ENCODE peak calls at places on chromosome 13, in nine cellular contexts. One of them, this sample, is unnamed.

GRCh38 chr13:43766766-43767165 is 20.0 kb downstream of the ENOX1 start:
- DNase-seq in AG04450: no peak
- DNase-seq in fibroblast of lung: no peak
- DNase-seq in right lobe of liver: no peak
- DNase-seq in ovary: peak
- DNase-seq in WERI-Rb-1: no peak
- DNase-seq in PC-3: no peak
- DNase-seq in tibial nerve: no peak
- DNase-seq in neural progenitor cell: no peak
- DNase-seq in this sample: peak

GRCh38 chr13:78241278-78241919 is 322.8 kb upstream of the EDNRB start:
- DNase-seq in tibial nerve: no peak
- DNase-seq in ovary: no peak
- DNase-seq in PC-3: peak
- DNase-seq in right lobe of liver: peak
- DNase-seq in WERI-Rb-1: peak
- DNase-seq in neural progenitor cell: peak
- DNase-seq in fibroblast of lung: peak
- DNase-seq in AG04450: peak
- DNase-seq in this sample: no peak

GRCh38 chr13:24251525-24251924 is 57.9 kb upstream of the C1QTNF9 start:
- DNase-seq in WERI-Rb-1: no peak
- DNase-seq in PC-3: no peak
- DNase-seq in neural progenitor cell: no peak
- DNase-seq in fibroblast of lung: no peak
- DNase-seq in tibial nerve: no peak
- DNase-seq in AG04450: no peak
- DNase-seq in right lobe of liver: no peak
- DNase-seq in ovary: no peak
- DNase-seq in this sample: no peak

GRCh38 chr13:27168870-27169525 is 2.6 kb downstream of the USP12 start:
- DNase-seq in neural progenitor cell: no peak
- DNase-seq in PC-3: peak
- DNase-seq in right lobe of liver: no peak
- DNase-seq in AG04450: no peak
- DNase-seq in ovary: no peak
- DNase-seq in fibroblast of lung: peak
- DNase-seq in WERI-Rb-1: no peak
- DNase-seq in tibial nerve: no peak
- DNase-seq in this sample: no peak

GRCh38 chr13:49374585-49375290 is 69.1 kb downstream of the CAB39L start:
- DNase-seq in AG04450: peak
- DNase-seq in WERI-Rb-1: no peak
- DNase-seq in right lobe of liver: no peak
- DNase-seq in tibial nerve: no peak
- DNase-seq in neural progenitor cell: no peak
- DNase-seq in fibroblast of lung: peak
- DNase-seq in ovary: no peak
- DNase-seq in PC-3: peak
- DNase-seq in this sample: no peak

GRCh38 chr13:32984857-32985626 is 31.2 kb upstream of the KL start:
- DNase-seq in PC-3: peak
- DNase-seq in tibial nerve: no peak
- DNase-seq in right lobe of liver: no peak
- DNase-seq in WERI-Rb-1: no peak
- DNase-seq in ovary: no peak
- DNase-seq in AG04450: peak
- DNase-seq in neural progenitor cell: no peak
- DNase-seq in fibroblast of lung: peak
- DNase-seq in this sample: no peak

GRCh38 chr13:32443111-32443510 is 15.2 kb upstream of the N4BP2L1 start:
- DNase-seq in ovary: no peak
- DNase-seq in right lobe of liver: no peak
- DNase-seq in fibroblast of lung: no peak
- DNase-seq in PC-3: peak
- DNase-seq in AG04450: no peak
- DNase-seq in neural progenitor cell: no peak
- DNase-seq in WERI-Rb-1: peak
- DNase-seq in tibial nerve: no peak
- DNase-seq in this sample: no peak

GRCh38 chr13:32472194-32472621 is 44.3 kb upstream of the N4BP2L1 start:
- DNase-seq in tibial nerve: no peak
- DNase-seq in fibroblast of lung: no peak
- DNase-seq in neural progenitor cell: no peak
- DNase-seq in ovary: no peak
- DNase-seq in WERI-Rb-1: no peak
- DNase-seq in AG04450: no peak
- DNase-seq in PC-3: no peak
- DNase-seq in right lobe of liver: no peak
- DNase-seq in this sample: no peak

GRCh38 chr13:112634102-112634501 is 46.1 kb upstream of the TUBGCP3 start:
- DNase-seq in neural progenitor cell: no peak
- DNase-seq in tibial nerve: no peak
- DNase-seq in WERI-Rb-1: no peak
- DNase-seq in AG04450: no peak
- DNase-seq in right lobe of liver: no peak
- DNase-seq in ovary: no peak
- DNase-seq in PC-3: no peak
- DNase-seq in fibroblast of lung: no peak
- DNase-seq in this sample: no peak

GRCh38 chr13:98482476-98483444 is 94.1 kb downstream of the STK24 start:
- DNase-seq in right lobe of liver: peak
- DNase-seq in ovary: peak
- DNase-seq in PC-3: no peak
- DNase-seq in AG04450: no peak
- DNase-seq in WERI-Rb-1: peak
- DNase-seq in tibial nerve: peak
- DNase-seq in fibroblast of lung: peak
- DNase-seq in neural progenitor cell: peak
- DNase-seq in this sample: peak

GRCh38 chr13:44819245-44819644 is 170.0 kb downstream of the NUFIP1 start:
- DNase-seq in PC-3: peak
- DNase-seq in tibial nerve: no peak
- DNase-seq in AG04450: peak
- DNase-seq in fibroblast of lung: peak
- DNase-seq in WERI-Rb-1: no peak
- DNase-seq in neural progenitor cell: no peak
- DNase-seq in ovary: no peak
- DNase-seq in right lobe of liver: no peak
- DNase-seq in this sample: no peak

GRCh38 chr13:25042141-25042540 is 53.8 kb upstream of the PABPC3 start:
- DNase-seq in neural progenitor cell: no peak
- DNase-seq in ovary: no peak
- DNase-seq in WERI-Rb-1: no peak
- DNase-seq in PC-3: no peak
- DNase-seq in right lobe of liver: no peak
- DNase-seq in fibroblast of lung: no peak
- DNase-seq in tibial nerve: no peak
- DNase-seq in AG04450: no peak
- DNase-seq in this sample: no peak

GRCh38 chr13:113862766-113863510 is 938 bp downstream of the GAS6 start:
- DNase-seq in WERI-Rb-1: no peak
- DNase-seq in neural progenitor cell: peak
- DNase-seq in fibroblast of lung: peak
- DNase-seq in PC-3: no peak
- DNase-seq in tibial nerve: no peak
- DNase-seq in right lobe of liver: no peak
- DNase-seq in AG04450: no peak
- DNase-seq in ovary: peak
- DNase-seq in this sample: peak

GRCh38 chr13:30737511-30738342 is 2.4 kb downstream of the ALOX5AP start:
- DNase-seq in neural progenitor cell: no peak
- DNase-seq in fibroblast of lung: no peak
- DNase-seq in PC-3: no peak
- DNase-seq in tibial nerve: no peak
- DNase-seq in WERI-Rb-1: no peak
- DNase-seq in ovary: no peak
- DNase-seq in AG04450: no peak
- DNase-seq in right lobe of liver: no peak
- DNase-seq in this sample: no peak

GRCh38 chr13:30742896-30743295 is 7.6 kb downstream of the ALOX5AP start:
- DNase-seq in WERI-Rb-1: no peak
- DNase-seq in PC-3: no peak
- DNase-seq in right lobe of liver: no peak
- DNase-seq in fibroblast of lung: no peak
- DNase-seq in AG04450: no peak
- DNase-seq in ovary: no peak
- DNase-seq in neural progenitor cell: no peak
- DNase-seq in tibial nerve: no peak
- DNase-seq in this sample: no peak

GRCh38 chr13:30738946-30739528 is 3.7 kb downstream of the ALOX5AP start:
- DNase-seq in ovary: no peak
- DNase-seq in tibial nerve: no peak
- DNase-seq in neural progenitor cell: peak
- DNase-seq in right lobe of liver: no peak
- DNase-seq in WERI-Rb-1: no peak
- DNase-seq in AG04450: no peak
- DNase-seq in PC-3: no peak
- DNase-seq in fibroblast of lung: no peak
- DNase-seq in this sample: no peak

GRCh38 chr13:30738526-30738925 is 3.2 kb downstream of the ALOX5AP start:
- DNase-seq in PC-3: no peak
- DNase-seq in neural progenitor cell: peak
- DNase-seq in tibial nerve: no peak
- DNase-seq in fibroblast of lung: no peak
- DNase-seq in AG04450: no peak
- DNase-seq in WERI-Rb-1: no peak
- DNase-seq in right lobe of liver: no peak
- DNase-seq in ovary: no peak
- DNase-seq in this sample: no peak

GRCh38 chr13:30739646-30740642 is 4.6 kb downstream of the ALOX5AP start:
- DNase-seq in AG04450: peak
- DNase-seq in fibroblast of lung: peak
- DNase-seq in WERI-Rb-1: no peak
- DNase-seq in tibial nerve: no peak
- DNase-seq in neural progenitor cell: peak
- DNase-seq in ovary: no peak
- DNase-seq in right lobe of liver: no peak
- DNase-seq in PC-3: peak
- DNase-seq in this sample: no peak
- TF ChIP-seq CTCF in AG04450: no peak
- TF ChIP-seq CTCF in fibroblast of lung: no peak
- TF ChIP-seq CTCF in WERI-Rb-1: no peak
- TF ChIP-seq CTCF in tibial nerve: no peak
- TF ChIP-seq CTCF in neural progenitor cell: no peak
- TF ChIP-seq CTCF in ovary: no peak
- TF ChIP-seq CTCF in right lobe of liver: no peak
- TF ChIP-seq CTCF in PC-3: no peak
- TF ChIP-seq CTCF in this sample: no peak

DNA sequence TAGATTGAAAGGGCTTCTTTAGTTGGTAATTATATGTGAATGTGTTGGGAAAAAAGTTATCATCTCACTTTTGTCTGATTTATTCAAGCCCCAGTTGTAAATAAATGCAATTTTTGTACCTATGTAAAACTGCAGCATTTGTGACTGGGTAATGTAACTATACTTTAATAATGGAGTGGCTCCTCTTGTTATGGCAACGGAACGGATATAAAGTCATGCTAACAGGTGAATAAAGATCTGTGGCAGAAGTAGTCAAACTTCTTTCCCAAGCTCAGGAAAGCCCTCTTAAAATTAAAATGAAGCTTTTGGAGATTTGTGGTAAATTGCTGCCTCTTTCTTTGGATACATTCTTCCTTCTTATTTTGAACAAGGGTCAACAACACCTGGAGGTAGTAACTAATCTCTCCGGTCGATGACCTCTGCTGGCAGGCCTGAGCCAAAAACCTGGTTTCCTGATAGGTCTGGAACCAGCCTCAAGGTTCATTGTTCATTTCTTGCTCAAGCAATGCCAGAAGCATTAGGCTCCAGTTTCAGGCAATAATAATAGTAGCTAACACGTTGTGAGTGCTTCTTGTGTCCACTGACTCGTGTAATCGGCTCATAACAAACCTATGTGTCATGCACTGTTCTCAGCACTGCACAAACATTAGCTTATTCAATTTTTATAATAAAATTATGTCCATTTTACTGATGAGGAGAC is 313.4 kb upstream of the DACH1 start:
- DNase-seq in WERI-Rb-1: no peak
- DNase-seq in fibroblast of lung: peak
- DNase-seq in PC-3: peak
- DNase-seq in neural progenitor cell: peak
- DNase-seq in tibial nerve: no peak
- DNase-seq in ovary: no peak
- DNase-seq in AG04450: no peak
- DNase-seq in right lobe of liver: peak
- DNase-seq in this sample: no peak
- H3K27ac ChIP-seq in WERI-Rb-1: no peak
- H3K27ac ChIP-seq in fibroblast of lung: no peak
- H3K27ac ChIP-seq in PC-3: peak
- H3K27ac ChIP-seq in neural progenitor cell: no peak
- H3K27ac ChIP-seq in tibial nerve: no peak
- H3K27ac ChIP-seq in ovary: no peak
- H3K27ac ChIP-seq in AG04450: no peak
- H3K27ac ChIP-seq in right lobe of liver: no peak
- H3K27ac ChIP-seq in this sample: no peak

DNA sequence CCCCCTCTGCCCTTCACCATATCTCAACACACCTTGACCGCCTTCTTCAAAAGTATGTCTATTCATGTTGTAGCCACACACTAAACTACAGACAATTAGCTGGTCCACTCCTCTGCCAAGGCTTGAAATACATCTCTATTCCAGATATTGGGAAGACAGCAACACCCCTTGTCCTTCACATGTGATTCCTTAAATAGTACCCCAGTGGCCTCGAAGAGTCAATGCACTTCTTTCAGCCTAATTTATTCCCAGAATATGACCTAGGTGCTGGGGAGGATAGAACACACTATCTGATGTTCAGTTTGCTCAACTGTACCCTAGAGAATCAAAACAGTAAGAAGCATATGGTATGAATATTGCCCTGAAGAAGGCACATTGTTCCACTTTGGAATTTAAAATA is 82.4 kb upstream of the DACH1 start:
- DNase-seq in right lobe of liver: no peak
- DNase-seq in ovary: no peak
- DNase-seq in WERI-Rb-1: no peak
- DNase-seq in PC-3: no peak
- DNase-seq in AG04450: no peak
- DNase-seq in neural progenitor cell: no peak
- DNase-seq in tibial nerve: no peak
- DNase-seq in fibroblast of lung: no peak
- DNase-seq in this sample: no peak
- TF ChIP-seq CTCF in right lobe of liver: no peak
- TF ChIP-seq CTCF in ovary: no peak
- TF ChIP-seq CTCF in WERI-Rb-1: no peak
- TF ChIP-seq CTCF in PC-3: no peak
- TF ChIP-seq CTCF in AG04450: no peak
- TF ChIP-seq CTCF in neural progenitor cell: peak
- TF ChIP-seq CTCF in tibial nerve: no peak
- TF ChIP-seq CTCF in fibroblast of lung: no peak
- TF ChIP-seq CTCF in this sample: no peak

DNA sequence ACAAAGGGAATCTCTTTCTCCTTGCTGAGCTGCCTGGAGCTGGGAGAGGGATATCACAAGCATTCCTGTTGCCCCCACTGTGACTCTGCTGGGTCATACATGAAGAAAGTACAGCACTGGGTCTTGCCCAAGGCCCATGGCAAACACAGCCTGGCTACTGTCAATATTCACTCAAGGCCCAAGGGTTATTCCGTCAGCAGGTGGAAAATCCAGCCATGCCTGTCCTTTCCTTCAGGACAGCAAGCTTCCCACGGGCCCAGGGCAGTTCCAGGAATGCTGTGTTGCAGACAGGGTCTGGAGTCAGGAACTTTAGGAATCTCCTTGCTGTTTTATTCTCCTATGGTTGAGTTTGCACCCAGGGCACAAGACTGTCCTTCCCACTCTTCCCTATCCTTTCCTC is 106.8 kb downstream of the TNFSF13B start:
- DNase-seq in right lobe of liver: no peak
- DNase-seq in PC-3: no peak
- DNase-seq in WERI-Rb-1: no peak
- DNase-seq in tibial nerve: no peak
- DNase-seq in AG04450: no peak
- DNase-seq in neural progenitor cell: no peak
- DNase-seq in fibroblast of lung: no peak
- DNase-seq in ovary: no peak
- DNase-seq in this sample: no peak
- H3K27ac ChIP-seq in right lobe of liver: no peak
- H3K27ac ChIP-seq in PC-3: no peak
- H3K27ac ChIP-seq in WERI-Rb-1: no peak
- H3K27ac ChIP-seq in tibial nerve: no peak
- H3K27ac ChIP-seq in AG04450: no peak
- H3K27ac ChIP-seq in neural progenitor cell: no peak
- H3K27ac ChIP-seq in fibroblast of lung: no peak
- H3K27ac ChIP-seq in ovary: no peak
- H3K27ac ChIP-seq in this sample: no peak

This sample was measured in psoas muscle.